ENCODE peak calls at places on chromosome 7, in ten cellular contexts. R, P, C, W, Y, H, S, E, F and J are unnamed samples.

GRCh38 chr7:1059200-1060091 is 15.1 kb downstream of the GPR146 start:
- DNase-seq in P (peak), C (peak), W (peak), E (peak), R (no peak), F (no peak), S (peak), Y (no peak), H (no peak), J (no peak)

GRCh38 chr7:50466815-50467569 is 16.8 kb upstream of the FIGNL1 start:
- DNase-seq in F (no peak), C (no peak), H (no peak), R (no peak), S (no peak), Y (no peak), P (no peak), E (no peak), W (no peak), J (no peak)

GRCh38 chr7:112481833-112482669 is 1.3 kb downstream of the LSMEM1 start:
- DNase-seq in F (peak), R (peak), W (peak), H (peak), E (peak), Y (peak), S (peak), P (no peak), C (peak), J (no peak)

GRCh38 chr7:50696810-50697582 is 85.7 kb downstream of the GRB10 start:
- DNase-seq in E (no peak), C (no peak), W (peak), F (no peak), R (no peak), Y (peak), S (no peak), P (no peak), H (no peak), J (no peak)

GRCh38 chr7:119228482-119228881 is 1004.0 kb downstream of the ANKRD7 start:
- DNase-seq in Y (no peak), H (no peak), P (no peak), W (no peak), S (no peak), F (no peak), E (no peak), C (no peak), R (no peak), J (no peak)

GRCh38 chr7:15801565-15801964 is 115.1 kb upstream of the MEOX2 start:
- DNase-seq in C (peak), W (no peak), S (no peak), E (peak), H (peak), R (peak), Y (peak), F (peak), P (no peak), J (no peak)

GRCh38 chr7:27295236-27295635 is 52.6 kb downstream of the EVX1 start:
- DNase-seq in R (no peak), P (no peak), Y (no peak), F (no peak), H (no peak), C (no peak), W (no peak), S (no peak), E (peak), J (no peak)

GRCh38 chr7:124662937-124663336 is 102.7 kb downstream of the GPR37 start:
- DNase-seq in E (no peak), S (no peak), P (no peak), F (no peak), R (no peak), C (no peak), W (no peak), Y (no peak), H (no peak), J (no peak)

GRCh38 chr7:4837814-4838625 is 23.8 kb downstream of the PAPOLB start:
- DNase-seq in P (peak), H (no peak), C (no peak), S (no peak), E (no peak), F (no peak), W (peak), Y (no peak), R (no peak), J (no peak)

GRCh38 chr7:74173074-74173473 is 1.1 kb upstream of the EIF4H start:
- DNase-seq in F (no peak), P (no peak), S (peak), H (no peak), R (no peak), E (peak), W (peak), C (no peak), Y (no peak), J (no peak)

GRCh38 chr7:157500171-157500960 is 163.6 kb downstream of the DNAJB6 start:
- DNase-seq in R (no peak), S (no peak), H (no peak), W (peak), F (no peak), P (peak), Y (no peak), C (no peak), E (no peak), J (no peak)

GRCh38 chr7:73530800-73531199 is 8.7 kb upstream of the BAZ1B start:
- DNase-seq in E (no peak), S (no peak), C (no peak), R (no peak), P (no peak), H (no peak), F (no peak), Y (no peak), W (no peak), J (no peak)

GRCh38 chr7:33101916-33102315 is 7.3 kb downstream of the RP9 start:
- DNase-seq in P (no peak), Y (peak), R (peak), W (no peak), C (no peak), H (no peak), E (no peak), F (no peak), S (no peak), J (no peak)

GRCh38 chr7:127979728-127980126 is 51.5 kb downstream of the LRRC4 start:
- DNase-seq in C (no peak), R (no peak), E (no peak), S (no peak), F (no peak), P (no peak), H (no peak), Y (no peak), W (no peak), J (no peak)

GRCh38 chr7:51471199-51472016 is 154.8 kb upstream of the COBL start:
- DNase-seq in W (peak), C (no peak), Y (no peak), E (no peak), R (no peak), F (no peak), H (no peak), S (no peak), P (no peak), J (peak)

GRCh38 chr7:112421666-112422486 is 28.4 kb upstream of the IFRD1 start:
- DNase-seq in H (no peak), R (no peak), E (no peak), S (no peak), F (no peak), Y (no peak), C (no peak), W (peak), P (no peak), J (no peak)

GRCh38 chr7:142811154-142811737 is 40.5 kb downstream of the PRSS2 start:
- DNase-seq in H (no peak), R (peak), Y (peak), W (peak), P (no peak), F (peak), E (peak), S (no peak), C (peak), J (no peak)

GRCh38 chr7:73850781-73851207 is 8.5 kb upstream of the METTL27 start:
- DNase-seq in R (peak), S (peak), W (no peak), Y (peak), E (no peak), P (peak), C (peak), F (peak), H (no peak), J (no peak)

GRCh38 chr7:22913116-22913515 is 90.5 kb upstream of the TOMM7 start:
- DNase-seq in E (no peak), F (no peak), W (no peak), R (no peak), C (no peak), P (no peak), Y (no peak), H (no peak), S (no peak), J (no peak)

GRCh38 chr7:100266576-100267354 is 40.7 kb upstream of the SPDYE3 start:
- DNase-seq in S (no peak), Y (no peak), P (no peak), R (no peak), F (no peak), H (no peak), C (no peak), W (peak), E (no peak), J (no peak)

GRCh38 chr7:77684030-77684429 is 12.2 kb upstream of the RSBN1L start:
- DNase-seq in Y (peak), F (peak), H (peak), R (peak), W (peak), E (peak), P (no peak), S (no peak), C (peak), J (no peak)

GRCh38 chr7:104328308-104328969 is at the start of gene LHFPL3:
- DNase-seq in F (peak), W (peak), R (no peak), C (no peak), E (no peak), Y (no peak), H (no peak), S (no peak), P (no peak), J (peak)

GRCh38 chr7:33459340-33459751 is 330.0 kb downstream of the BBS9 start:
- DNase-seq in F (peak), H (no peak), E (no peak), R (peak), C (peak), W (peak), P (no peak), S (no peak), Y (peak), J (no peak)

GRCh38 chr7:77958436-77958835 is 159.9 kb downstream of the PHTF2 start:
- DNase-seq in F (no peak), P (no peak), H (no peak), E (no peak), S (no peak), Y (no peak), W (no peak), R (no peak), C (no peak), J (no peak)

GRCh38 chr7:36019538-36019937 is 133.5 kb upstream of the EEPD1 start:
- DNase-seq in F (no peak), C (no peak), P (no peak), R (no peak), H (no peak), Y (no peak), W (peak), E (no peak), S (no peak), J (no peak)

GRCh38 chr7:36023025-36023424 is 130.0 kb upstream of the EEPD1 start:
- DNase-seq in Y (no peak), S (no peak), W (peak), F (no peak), R (no peak), C (no peak), E (no peak), P (no peak), H (no peak), J (no peak)

GRCh38 chr7:36019966-36020365 is 133.1 kb upstream of the EEPD1 start:
- DNase-seq in H (no peak), F (no peak), C (no peak), P (no peak), E (no peak), R (no peak), S (no peak), W (peak), Y (no peak), J (no peak)

GRCh38 chr7:36021917-36022550 is 131.0 kb upstream of the EEPD1 start:
- DNase-seq in C (no peak), S (no peak), P (no peak), Y (peak), H (no peak), E (no peak), W (peak), F (peak), R (no peak), J (peak)

GRCh38 chr7:36021367-36021766 is 131.7 kb upstream of the EEPD1 start:
- DNase-seq in H (no peak), S (no peak), C (no peak), F (peak), E (no peak), R (no peak), W (peak), Y (peak), P (no peak), J (no peak)
- TF ChIP-seq CTCF in H (peak), S (no peak), C (peak), F (peak), E (no peak), R (peak), W (peak), Y (peak), P (peak), J (no peak)

GRCh38 chr7:129169705-129170319 is 18.6 kb upstream of the SMO start:
- DNase-seq in S (no peak), F (no peak), H (no peak), R (no peak), C (no peak), Y (no peak), E (no peak), W (peak), P (peak), J (no peak)
- H3K4me3 ChIP-seq in S (peak), F (peak), H (peak), R (no peak), C (peak), Y (peak), E (no peak), W (peak), P (peak), J (peak)

DNA sequence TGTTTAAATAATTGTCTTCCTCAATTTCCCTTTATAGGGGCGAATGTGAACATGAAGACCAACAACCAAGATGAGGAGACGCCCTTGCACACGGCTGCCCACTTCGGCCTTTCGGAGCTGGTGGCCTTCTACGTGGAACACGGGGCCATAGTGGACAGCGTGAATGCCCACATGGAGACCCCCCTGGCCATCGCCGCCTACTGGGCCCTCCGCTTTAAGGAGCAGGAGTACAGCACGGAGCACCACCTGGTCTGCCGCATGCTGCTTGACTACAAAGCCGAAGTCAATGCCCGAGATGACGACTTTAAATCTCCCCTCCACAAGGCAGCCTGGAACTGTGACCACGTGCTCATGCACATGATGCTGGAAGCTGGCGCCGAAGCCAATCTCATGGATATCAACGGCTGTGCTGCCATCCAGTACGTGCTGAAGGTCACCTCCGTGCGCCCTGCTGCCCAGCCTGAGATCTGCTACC is 42.1 kb downstream of the ASB4 start:
- DNase-seq in S (no peak), W (peak), Y (no peak), F (no peak), E (no peak), P (no peak), C (no peak), H (no peak), R (no peak), J (no peak)
- TF ChIP-seq CTCF in S (no peak), W (no peak), Y (no peak), F (no peak), E (no peak), P (no peak), C (no peak), H (no peak), R (no peak), J (no peak)

DNA sequence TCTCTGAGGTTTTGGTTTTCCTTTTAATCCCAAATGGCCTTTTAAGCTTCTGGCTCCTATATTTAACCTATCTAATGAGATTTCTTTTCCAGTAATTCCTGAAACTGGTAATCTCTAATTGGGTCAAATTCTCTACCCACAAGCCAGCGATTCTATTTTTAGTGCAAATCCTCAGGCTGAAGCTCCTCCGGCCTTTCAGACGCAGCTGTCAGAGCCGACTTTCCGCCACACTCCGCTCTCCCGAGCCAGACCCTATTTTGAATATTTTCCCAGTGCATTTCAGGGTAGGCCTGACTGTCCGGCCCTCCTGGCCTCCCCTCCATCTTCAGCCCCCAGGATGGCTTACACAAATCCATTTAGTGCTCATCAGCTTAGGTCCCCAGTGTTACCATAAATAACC is 9.7 kb upstream of the ADCY1 start:
- DNase-seq in Y (no peak), R (no peak), P (no peak), W (no peak), E (no peak), F (no peak), C (no peak), H (no peak), S (no peak), J (no peak)
- H3K4me3 ChIP-seq in Y (no peak), R (no peak), P (no peak), W (no peak), E (no peak), F (no peak), C (no peak), H (peak), S (no peak), J (peak)

GRCh38 chr7:102449136-102449535 is 15.5 kb downstream of the ALKBH4 start:
- DNase-seq in F (no peak), W (no peak), E (no peak), C (no peak), P (no peak), H (no peak), Y (no peak), R (no peak), S (no peak), J (no peak)

GRCh38 chr7:102447311-102447710 is 13.9 kb downstream of the ORAI2 start:
- DNase-seq in F (no peak), S (no peak), R (no peak), H (no peak), C (no peak), W (no peak), P (no peak), Y (no peak), E (no peak), J (no peak)

GRCh38 chr7:102451371-102452054 is 13.2 kb downstream of the ALKBH4 start:
- DNase-seq in F (peak), H (no peak), P (no peak), Y (no peak), R (no peak), C (no peak), W (peak), E (no peak), S (no peak), J (no peak)

GRCh38 chr7:102452451-102452850 is 12.2 kb downstream of the ALKBH4 start:
- DNase-seq in Y (no peak), E (no peak), F (no peak), P (no peak), W (no peak), S (no peak), C (no peak), R (no peak), H (no peak), J (no peak)

GRCh38 chr7:102450242-102450641 is 14.4 kb downstream of the ALKBH4 start:
- DNase-seq in E (no peak), R (no peak), F (no peak), S (peak), P (peak), Y (no peak), C (no peak), H (no peak), W (peak), J (peak)
- TF ChIP-seq CTCF in E (no peak), R (peak), F (no peak), S (no peak), P (peak), Y (no peak), C (no peak), H (no peak), W (peak), J (peak)

GRCh38 chr7:130430841-130431713 is 9.7 kb downstream of the CEP41 start:
- DNase-seq in H (peak), R (peak), P (no peak), W (no peak), C (peak), S (no peak), F (peak), Y (peak), E (no peak), J (no peak)
- H3K4me3 ChIP-seq in H (peak), R (peak), P (no peak), W (no peak), C (peak), S (no peak), F (peak), Y (peak), E (no peak), J (no peak)

GRCh38 chr7:151705744-151706567 is 171.0 kb downstream of the PRKAG2 start:
- DNase-seq in W (peak), E (peak), S (peak), Y (peak), H (peak), P (peak), R (no peak), F (peak), C (peak), J (no peak)
- TF ChIP-seq CTCF in W (peak), E (peak), S (peak), Y (peak), H (peak), P (peak), R (peak), F (peak), C (peak), J (peak)